ENCODE peak calls at places on chromosome 6, in six cellular contexts. D is fibroblast of pulmonary artery, Q is mesothelial cell of epicardium, N is brain microvascular endothelial cell, L is right lobe of liver, H is dorsolateral prefrontal cortex. Y is an unnamed sample.

GRCh38 chr6:7922596-7922995 is 12.0 kb upstream of the TXNDC5 start:
- DNase-seq in L (no peak), H (no peak), N (peak), D (peak), Q (no peak), Y (peak)

GRCh38 chr6:43966374-43966658 is 160.9 kb downstream of the MRPL14 start:
- DNase-seq in D (no peak), L (no peak), Q (no peak), N (no peak), H (no peak), Y (no peak)

GRCh38 chr6:6694825-6695710 is 106.5 kb downstream of the LY86 start:
- DNase-seq in Q (no peak), N (no peak), H (no peak), L (no peak), D (no peak), Y (peak)

GRCh38 chr6:73722318-73723060 is 26.5 kb downstream of the CD109 start:
- DNase-seq in H (no peak), Q (no peak), L (no peak), D (peak), N (peak), Y (peak)

GRCh38 chr6:157690441-157691210 is 132.4 kb upstream of the SNX9 start:
- DNase-seq in H (no peak), N (no peak), L (no peak), D (no peak), Q (no peak), Y (no peak)

GRCh38 chr6:132236744-132237143 is 164.5 kb downstream of the MOXD1 start:
- DNase-seq in H (no peak), D (no peak), Q (no peak), N (peak), L (no peak), Y (no peak)

GRCh38 chr6:8334113-8334512 is 101.2 kb downstream of the SLC35B3 start:
- DNase-seq in N (no peak), L (no peak), H (no peak), D (no peak), Q (no peak), Y (peak)

GRCh38 chr6:167495506-167496391 is 170.9 kb downstream of the TTLL2 start:
- DNase-seq in Q (no peak), L (no peak), N (no peak), H (peak), D (no peak), Y (no peak)

GRCh38 chr6:137878810-137879285 is 11.8 kb downstream of the TNFAIP3 start:
- DNase-seq in D (no peak), H (no peak), L (no peak), Q (no peak), N (no peak), Y (no peak)

GRCh38 chr6:143394351-143394750 is 56.1 kb downstream of the ADAT2 start:
- DNase-seq in D (no peak), N (no peak), Q (no peak), L (no peak), H (no peak), Y (no peak)

GRCh38 chr6:15796844-15797243 is 134.0 kb upstream of the DTNBP1 start:
- DNase-seq in H (no peak), Q (no peak), D (no peak), L (no peak), N (no peak), Y (peak)

GRCh38 chr6:94443701-94444100 is 1024.3 kb upstream of the EPHA7 start:
- DNase-seq in N (no peak), L (no peak), Q (no peak), D (no peak), H (no peak), Y (no peak)

GRCh38 chr6:23823421-23823820 is 302.6 kb upstream of the NRSN1 start:
- DNase-seq in N (no peak), Q (no peak), H (no peak), L (no peak), D (no peak), Y (peak)

GRCh38 chr6:44960898-44961297 is 367.2 kb upstream of the RUNX2 start:
- DNase-seq in N (peak), H (no peak), Q (no peak), L (no peak), D (peak), Y (peak)

GRCh38 chr6:148857817-148858390 is 111.1 kb downstream of the UST start:
- DNase-seq in H (no peak), Q (no peak), D (no peak), L (no peak), N (peak), Y (peak)

GRCh38 chr6:6004147-6004995 is 2.4 kb downstream of the NRN1 start:
- DNase-seq in N (peak), L (no peak), D (peak), Q (no peak), H (no peak), Y (no peak)

GRCh38 chr6:165365371-165365770 is 56.0 kb upstream of the C6orf118 start:
- DNase-seq in N (no peak), Q (no peak), D (no peak), H (no peak), L (no peak), Y (no peak)

GRCh38 chr6:70847685-70848084 is 109.2 kb downstream of the B3GAT2 start:
- DNase-seq in D (no peak), L (no peak), H (no peak), Q (no peak), N (no peak), Y (no peak)

GRCh38 chr6:160058603-160059215 is 62.9 kb upstream of the SLC22A1 start:
- DNase-seq in L (no peak), H (no peak), Q (no peak), N (no peak), D (no peak), Y (no peak)

GRCh38 chr6:30091577-30092381 is 16.2 kb upstream of the RNF39 start:
- DNase-seq in Q (no peak), L (no peak), N (no peak), D (peak), H (no peak), Y (peak)

GRCh38 chr6:116008470-116009229 is 52.0 kb downstream of the FRK start:
- DNase-seq in Q (no peak), D (peak), N (peak), L (no peak), H (no peak), Y (peak)

GRCh38 chr6:136503303-136503702 is 46.9 kb downstream of the MAP7 start:
- DNase-seq in Q (no peak), L (no peak), H (no peak), D (no peak), N (no peak), Y (no peak)

GRCh38 chr6:20370393-20370792 is 31.3 kb upstream of the E2F3 start:
- DNase-seq in Q (no peak), N (no peak), D (no peak), H (no peak), L (no peak), Y (no peak)

GRCh38 chr6:4812068-4812467 is 35.9 kb downstream of the CDYL start:
- DNase-seq in Q (no peak), N (no peak), L (no peak), H (no peak), D (peak), Y (peak)

GRCh38 chr6:16674666-16675392 is 86.4 kb downstream of the ATXN1 start:
- DNase-seq in L (no peak), D (peak), H (no peak), N (peak), Q (no peak), Y (no peak)

GRCh38 chr6:166676270-166676860 is 49.3 kb upstream of the RPS6KA2 start:
- DNase-seq in L (no peak), H (no peak), Q (no peak), N (no peak), D (no peak), Y (no peak)

GRCh38 chr6:129177801-129178200 is 294.9 kb downstream of the LAMA2 start:
- DNase-seq in H (no peak), N (no peak), D (no peak), Q (no peak), L (no peak), Y (no peak)

GRCh38 chr6:134074151-134074712 is 21.8 kb upstream of the SLC2A12 start:
- DNase-seq in Q (no peak), H (peak), N (no peak), D (peak), L (no peak), Y (no peak)

DNA sequence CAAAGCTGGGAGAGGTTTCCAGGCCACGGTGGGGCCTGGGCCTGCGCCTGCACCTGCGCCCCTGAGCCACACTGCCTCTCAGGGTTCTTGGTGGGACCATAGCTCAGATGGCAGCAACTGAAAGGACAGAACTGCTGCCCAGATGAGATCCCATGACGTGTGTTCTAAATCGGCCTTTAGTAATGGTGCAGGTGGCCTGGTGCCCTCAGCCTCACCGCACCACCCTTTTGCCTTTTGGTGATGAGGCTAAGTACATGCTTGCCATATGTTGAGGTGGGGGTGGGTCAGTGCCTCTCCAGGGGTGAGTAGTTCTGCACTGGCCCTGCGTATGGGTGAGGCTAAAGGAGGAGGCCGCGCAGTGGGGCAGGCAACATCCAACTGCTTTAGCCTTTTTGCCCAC is 7.4 kb downstream of the PSMG4 start:
- DNase-seq in N (no peak), D (no peak), L (no peak), Q (no peak), H (no peak), Y (no peak)
- TF ChIP-seq CTCF in N (no peak), D (no peak), L (no peak), Q (no peak), H (no peak), Y (no peak)

GRCh38 chr6:118933855-118934460 is 1.0 kb downstream of the MCM9 start:
- DNase-seq in H (no peak), D (no peak), N (no peak), L (no peak), Q (no peak), Y (peak)
- TF ChIP-seq CTCF in H (no peak), D (no peak), N (no peak), L (no peak), Q (no peak), Y (no peak)

DNA sequence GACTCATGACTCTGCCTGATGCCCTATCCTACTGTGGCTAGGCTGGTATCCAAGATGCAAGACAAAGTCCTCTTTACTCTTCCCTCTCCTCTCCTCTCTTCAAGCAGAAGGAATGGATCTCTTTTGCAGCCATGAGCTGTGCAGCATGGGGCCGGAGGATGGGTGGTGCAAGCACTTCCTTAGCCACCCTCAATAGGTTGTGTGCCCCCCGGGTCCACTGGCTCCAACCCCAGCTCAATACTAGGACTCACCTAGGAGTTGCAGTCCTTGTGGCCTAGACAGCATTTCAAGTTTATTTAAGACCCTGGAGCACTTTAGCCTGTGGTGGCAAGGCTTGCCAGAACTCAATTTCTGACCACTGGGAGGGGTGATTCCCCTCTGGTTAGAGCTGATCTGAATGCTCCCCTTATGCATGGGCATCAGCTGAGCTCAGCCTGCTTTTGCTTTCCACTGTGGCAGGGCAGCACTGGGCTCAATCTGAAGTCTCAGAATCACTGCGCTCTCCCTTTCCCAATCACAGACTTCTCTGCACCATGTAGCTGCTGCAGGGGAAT is 29.0 kb upstream of the GRM4 start:
- DNase-seq in D (no peak), N (no peak), H (peak), Q (peak), L (no peak), Y (no peak)
- TF ChIP-seq CTCF in D (no peak), N (no peak), H (no peak), Q (no peak), L (no peak), Y (no peak)

GRCh38 chr6:2448826-2449571 is 203.6 kb upstream of the GMDS start:
- DNase-seq in N (peak), Q (no peak), H (no peak), D (peak), L (no peak), Y (peak)
- TF ChIP-seq CTCF in N (peak), Q (peak), H (peak), D (peak), L (peak), Y (peak)

DNA sequence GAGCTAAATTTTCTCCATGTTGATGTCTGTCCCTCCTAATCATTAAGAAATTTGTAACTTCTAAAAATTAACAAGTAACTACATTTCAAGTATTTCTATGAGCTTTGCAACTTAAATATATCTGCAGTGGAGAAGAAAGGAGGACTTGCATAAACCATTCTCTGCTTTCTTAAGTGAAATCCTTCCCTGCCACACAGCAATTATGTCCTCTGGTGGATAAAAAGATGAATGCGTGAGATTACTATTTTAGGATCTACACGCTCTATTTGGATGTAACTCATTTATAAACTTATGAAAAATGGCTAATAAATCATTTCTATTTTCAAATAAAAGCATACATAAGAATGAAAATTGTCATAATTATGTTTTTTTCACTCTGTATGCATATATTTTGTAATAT is 338.0 kb upstream of the PTCHD4 start:
- DNase-seq in H (no peak), D (no peak), N (no peak), Q (no peak), L (no peak), Y (no peak)
- TF ChIP-seq CTCF in H (no peak), D (peak), N (peak), Q (no peak), L (no peak), Y (peak)

GRCh38 chr6:3337521-3338350 is 79.0 kb downstream of the PSMG4 start:
- DNase-seq in D (peak), L (no peak), Q (no peak), H (no peak), N (no peak), Y (peak)
- TF ChIP-seq CTCF in D (peak), L (no peak), Q (no peak), H (no peak), N (peak), Y (no peak)

GRCh38 chr6:128114164-128114563 is 213.3 kb upstream of the THEMIS start:
- DNase-seq in Q (no peak), L (peak), D (no peak), N (no peak), H (no peak), Y (no peak)

GRCh38 chr6:128112494-128112893 is 211.6 kb upstream of the THEMIS start:
- DNase-seq in L (no peak), N (no peak), D (no peak), H (no peak), Q (no peak), Y (no peak)

DNA sequence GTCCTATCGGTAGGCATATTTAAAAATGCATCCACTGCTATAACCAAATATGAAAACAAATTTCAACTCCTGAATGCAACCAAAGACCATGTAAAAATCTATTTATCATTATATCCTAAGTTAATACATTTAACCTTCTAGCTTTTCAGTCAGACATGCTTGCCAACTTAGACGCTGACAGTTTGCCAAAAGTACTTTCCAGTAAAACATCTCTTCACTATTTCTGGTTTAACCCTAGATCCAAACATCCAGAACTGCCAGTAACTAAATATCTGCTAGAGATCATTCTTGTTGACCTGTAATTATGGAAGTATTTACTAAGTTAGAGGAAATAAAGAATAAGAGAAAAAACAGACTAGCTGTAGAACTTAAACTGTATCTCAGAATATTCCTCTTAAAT is 210.2 kb upstream of the THEMIS start:
- DNase-seq in L (no peak), N (no peak), Q (no peak), D (peak), H (no peak), Y (no peak)
- TF ChIP-seq CTCF in L (no peak), N (no peak), Q (no peak), D (no peak), H (no peak), Y (no peak)

DNA sequence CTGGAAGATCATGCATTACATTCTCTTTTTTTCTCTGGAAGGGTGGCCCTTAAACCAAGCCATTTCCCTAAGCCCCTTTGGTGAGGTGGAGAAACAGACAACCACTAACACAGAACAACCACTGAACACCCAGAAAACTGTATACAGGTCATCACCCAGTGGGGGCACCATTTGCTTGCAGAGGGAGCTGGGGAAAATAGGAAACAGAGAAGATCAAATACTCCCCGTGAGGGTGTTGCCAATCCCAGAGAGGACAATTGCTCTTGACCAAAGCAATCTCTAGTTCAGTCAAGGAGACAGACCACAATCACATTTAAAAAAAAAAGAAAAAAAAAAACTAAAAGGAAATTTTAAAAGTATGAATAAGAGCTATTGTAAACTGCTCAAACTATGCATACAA is 865 bp upstream of the DAAM2 start:
- DNase-seq in L (no peak), Q (no peak), D (peak), H (no peak), N (no peak), Y (peak)
- TF ChIP-seq CTCF in L (peak), Q (no peak), D (peak), H (peak), N (peak), Y (no peak)

GRCh38 chr6:152059909-152060308 is 252.4 kb downstream of the ESR1 start:
- DNase-seq in Q (no peak), H (no peak), N (no peak), D (no peak), L (no peak), Y (no peak)

GRCh38 chr6:152057832-152058498 is 250.5 kb downstream of the ESR1 start:
- DNase-seq in Q (no peak), D (no peak), H (no peak), N (no peak), L (no peak), Y (no peak)

GRCh38 chr6:152062476-152062875 is 255.0 kb downstream of the ESR1 start:
- DNase-seq in Q (no peak), N (no peak), L (no peak), D (no peak), H (no peak), Y (no peak)

GRCh38 chr6:152068622-152069261 is 261.3 kb downstream of the ESR1 start:
- DNase-seq in D (peak), N (no peak), Q (no peak), L (no peak), H (no peak), Y (peak)

DNA sequence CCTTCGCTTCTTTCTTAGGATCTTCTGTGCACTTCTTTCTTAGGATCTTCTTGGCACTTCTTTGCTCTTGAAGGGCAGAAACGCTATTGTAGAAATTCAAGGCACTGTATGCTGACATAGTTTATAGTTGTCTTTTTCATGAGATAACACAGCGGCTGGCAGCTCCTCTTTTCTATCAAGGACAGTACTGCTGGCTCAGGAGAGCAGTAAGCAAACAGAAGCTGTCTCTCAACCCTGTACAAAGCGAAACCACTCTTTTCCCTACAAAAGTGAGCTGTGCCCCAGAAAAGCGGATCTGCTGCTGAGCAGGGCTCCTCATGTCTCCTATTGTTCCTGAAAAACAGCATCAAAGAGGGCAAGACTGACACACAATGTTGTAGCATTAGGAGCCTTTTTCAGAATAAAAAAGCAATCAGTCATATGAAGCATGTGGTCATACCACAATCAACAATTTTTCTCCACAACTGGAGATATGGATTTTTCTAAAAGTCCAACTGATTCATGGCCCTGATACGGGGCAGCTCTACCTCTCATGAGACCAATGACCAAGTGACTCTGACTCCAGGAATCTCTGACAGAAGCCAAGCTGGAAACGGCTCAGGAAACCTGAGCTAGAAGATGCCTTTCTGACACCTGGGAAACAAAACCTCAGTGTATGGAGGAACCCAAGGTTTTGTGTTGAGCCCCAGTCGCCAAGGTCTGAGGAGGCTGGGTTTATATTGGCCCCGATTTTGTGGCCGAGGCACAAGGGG is 255.9 kb downstream of the ESR1 start:
- DNase-seq in L (no peak), D (no peak), H (no peak), N (no peak), Q (no peak), Y (no peak)
- TF ChIP-seq CTCF in L (no peak), D (no peak), H (no peak), N (no peak), Q (no peak), Y (no peak)